ENCODE peak calls at places on chromosomes 2 and 18, in seven cellular contexts. J, N, G, M, R, F and H are unnamed samples.

GRCh38 chr18:21502661-21503060 is 97.8 kb downstream of the ESCO1 start:
- DNase-seq in J (no peak), N (no peak), G (no peak), M (no peak), R (no peak), F (no peak), H (no peak)

GRCh38 chr2:69149631-69150215 is 136.7 kb downstream of the ANTXR1 start:
- DNase-seq in J (no peak), N (no peak), G (peak), M (peak), R (no peak), F (peak), H (peak)

GRCh38 chr2:11498543-11499034 is 32.6 kb upstream of the E2F6 start:
- DNase-seq in J (no peak), N (peak), G (no peak), M (no peak), R (no peak), F (no peak), H (peak)

GRCh38 chr18:68429111-68429510 is 285.8 kb downstream of the TMX3 start:
- DNase-seq in J (no peak), N (no peak), G (no peak), M (no peak), R (no peak), F (no peak), H (no peak)

GRCh38 chr2:62306751-62307468 is 111.0 kb downstream of the B3GNT2 start:
- DNase-seq in J (peak), N (peak), G (peak), M (no peak), R (no peak), F (peak), H (no peak)

GRCh38 chr2:18247282-18248110 is 313.0 kb downstream of the RDH14 start:
- DNase-seq in J (no peak), N (no peak), G (no peak), M (no peak), R (no peak), F (no peak), H (no peak)

GRCh38 chr18:58493516-58494253 is 135.2 kb downstream of the ALPK2 start:
- DNase-seq in J (peak), N (peak), G (peak), M (peak), R (peak), F (peak), H (peak)

GRCh38 chr2:151347294-151347693 is 10.1 kb upstream of the TNFAIP6 start:
- DNase-seq in J (no peak), N (no peak), G (no peak), M (no peak), R (no peak), F (no peak), H (no peak)

GRCh38 chr18:12934454-12935071 is 13.2 kb upstream of the SEH1L start:
- DNase-seq in J (peak), N (peak), G (peak), M (peak), R (peak), F (peak), H (peak)

GRCh38 chr18:78984941-78985784 is 5.5 kb downstream of the SALL3 start:
- DNase-seq in J (peak), N (peak), G (no peak), M (peak), R (no peak), F (peak), H (no peak)

GRCh38 chr2:62309465-62310091 is 113.7 kb downstream of the B3GNT2 start:
- DNase-seq in J (no peak), N (peak), G (no peak), M (peak), R (peak), F (no peak), H (peak)

GRCh38 chr2:146579154-146579930 is 1265.5 kb upstream of the ACVR2A start:
- DNase-seq in J (peak), N (no peak), G (peak), M (no peak), R (no peak), F (no peak), H (no peak)

GRCh38 chr18:389658-390357 is 110.7 kb downstream of the COLEC12 start:
- DNase-seq in J (no peak), N (peak), G (peak), M (peak), R (no peak), F (peak), H (no peak)
- TF ChIP-seq CTCF in J (no peak), N (no peak), G (peak), M (no peak), R (no peak), F (peak), H (peak)

GRCh38 chr2:86441789-86442641 is 844 bp downstream of the KDM3A start:
- DNase-seq in J (peak), N (peak), G (peak), M (peak), R (peak), F (peak), H (peak)
- TF ChIP-seq CTCF in J (no peak), N (no peak), G (no peak), M (no peak), R (no peak), F (no peak), H (no peak)

DNA sequence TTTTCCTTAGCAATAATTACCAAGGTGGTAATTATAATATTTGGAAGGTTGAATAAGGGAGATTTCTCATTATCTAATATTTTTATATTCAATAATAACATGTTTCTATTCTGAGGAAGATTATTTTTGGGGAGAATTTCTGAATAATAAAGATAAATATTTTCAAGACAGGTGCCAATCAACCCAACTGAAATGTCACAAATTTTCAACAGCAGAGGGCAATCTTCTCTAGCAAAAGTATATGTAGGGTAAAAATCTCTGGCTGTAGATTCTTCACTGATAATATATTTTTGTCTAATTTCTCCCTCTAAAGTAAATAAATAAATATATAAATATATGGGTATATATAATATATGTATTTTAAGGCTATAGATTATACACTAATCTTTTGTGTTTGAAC is 1187.2 kb upstream of the CRIM1 start:
- DNase-seq in J (peak), N (no peak), G (no peak), M (peak), R (no peak), F (no peak), H (no peak)
- TF ChIP-seq CTCF in J (no peak), N (no peak), G (no peak), M (peak), R (no peak), F (peak), H (no peak)

GRCh38 chr2:72813841-72814240 is 12.0 kb downstream of the EXOC6B start:
- DNase-seq in J (peak), N (no peak), G (peak), M (no peak), R (no peak), F (no peak), H (no peak)
- TF ChIP-seq CTCF in J (no peak), N (no peak), G (no peak), M (no peak), R (no peak), F (no peak), H (no peak)

GRCh38 chr2:149040451-149040850 is 2.0 kb downstream of the LYPD6B start:
- DNase-seq in J (no peak), N (peak), G (no peak), M (peak), R (no peak), F (peak), H (peak)

GRCh38 chr2:149037851-149038250 is 648 bp upstream of the LYPD6B start:
- DNase-seq in J (peak), N (no peak), G (no peak), M (peak), R (no peak), F (peak), H (no peak)

GRCh38 chr2:149036507-149037293 is 1.8 kb upstream of the LYPD6B start:
- DNase-seq in J (no peak), N (no peak), G (no peak), M (no peak), R (no peak), F (no peak), H (no peak)

GRCh38 chr2:149039213-149039724 is 770 bp downstream of the LYPD6B start:
- DNase-seq in J (no peak), N (peak), G (no peak), M (no peak), R (no peak), F (no peak), H (no peak)

DNA sequence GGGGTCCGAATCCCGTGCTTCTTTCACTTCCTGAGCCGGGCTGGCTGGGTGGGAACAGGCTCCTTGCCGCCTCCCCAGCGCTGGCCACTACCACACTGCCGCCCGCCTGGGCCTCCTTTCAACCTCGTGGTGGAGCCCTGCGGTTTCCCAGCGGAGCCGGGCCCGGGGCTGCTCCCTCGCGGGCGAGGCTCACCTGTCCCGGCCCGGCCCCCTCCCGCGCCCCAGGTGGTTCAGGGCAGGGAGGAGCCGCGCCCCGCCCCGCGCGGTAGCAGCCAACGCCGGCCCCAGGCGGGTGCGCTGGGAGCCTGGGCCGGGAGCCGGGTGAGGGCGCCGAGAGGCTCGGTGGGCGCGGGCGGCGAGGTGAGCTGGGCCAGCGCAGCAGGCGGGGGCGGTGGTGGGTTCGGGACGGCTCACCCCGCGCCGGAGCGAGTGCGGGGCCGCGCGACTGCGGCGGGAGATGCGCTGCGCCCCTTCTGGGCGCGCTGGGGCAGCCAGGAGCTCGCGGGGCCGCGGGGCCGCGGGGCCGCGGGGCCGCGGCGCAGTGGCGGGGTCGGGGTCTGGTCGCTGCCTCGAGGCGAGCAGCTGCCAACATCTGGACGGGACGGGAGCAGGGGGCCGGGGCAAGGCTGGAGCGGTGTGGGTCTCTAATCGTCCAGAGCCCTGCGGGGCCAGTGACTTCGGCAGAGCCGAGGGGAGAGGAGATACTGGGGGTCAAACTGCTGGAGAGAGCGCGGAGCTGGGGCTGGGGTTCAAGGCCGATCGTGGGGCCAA is at the start of gene LYPD6B:
- DNase-seq in J (peak), N (peak), G (no peak), M (peak), R (no peak), F (peak), H (no peak)
- TF ChIP-seq CTCF in J (peak), N (peak), G (no peak), M (no peak), R (peak), F (no peak), H (no peak)

GRCh38 chr2:189574793-189575475 is 5.7 kb downstream of the SLC40A1 start:
- DNase-seq in J (no peak), N (no peak), G (no peak), M (no peak), R (no peak), F (no peak), H (no peak)

GRCh38 chr2:189566046-189566445 is 14.5 kb downstream of the SLC40A1 start:
- DNase-seq in J (no peak), N (no peak), G (no peak), M (no peak), R (no peak), F (no peak), H (no peak)

GRCh38 chr2:189570565-189570964 is 10.0 kb downstream of the SLC40A1 start:
- DNase-seq in J (no peak), N (no peak), G (peak), M (no peak), R (no peak), F (no peak), H (no peak)

DNA sequence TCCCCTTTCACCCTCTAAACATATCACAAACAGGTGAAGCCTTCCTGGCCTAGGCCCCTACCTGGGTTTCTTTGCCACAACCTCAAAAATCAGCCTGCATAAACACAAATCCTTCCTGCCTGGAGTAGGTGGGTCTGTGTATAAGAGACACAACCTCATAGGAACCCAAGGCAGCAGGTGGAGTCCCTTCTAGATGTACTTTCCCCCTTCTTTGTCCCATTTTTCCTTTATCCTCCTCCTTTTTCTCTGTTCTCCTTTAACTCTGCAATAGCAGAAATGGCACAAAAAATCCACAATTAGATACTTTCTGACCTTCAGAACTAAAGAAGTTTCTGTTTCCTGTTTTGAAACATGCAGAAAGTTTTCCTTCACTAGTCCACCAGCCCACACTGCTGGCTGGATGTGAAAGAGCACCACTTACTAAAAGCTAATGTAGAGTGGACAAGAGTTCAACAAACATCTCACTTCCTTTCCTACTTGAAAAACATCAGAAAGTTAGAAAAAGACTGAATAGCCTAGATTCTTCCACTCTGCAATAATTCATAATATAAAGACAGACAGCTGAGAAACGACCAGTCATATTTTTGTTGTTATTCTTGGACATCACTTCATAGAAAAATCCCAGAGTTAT is 11.2 kb downstream of the SLC40A1 start:
- DNase-seq in J (no peak), N (peak), G (peak), M (no peak), R (no peak), F (no peak), H (no peak)
- TF ChIP-seq CTCF in J (no peak), N (no peak), G (peak), M (no peak), R (no peak), F (no peak), H (no peak)

GRCh38 chr2:65380243-65380642 is 52.2 kb downstream of the SPRED2 start:
- DNase-seq in J (no peak), N (no peak), G (no peak), M (no peak), R (no peak), F (no peak), H (no peak)

GRCh38 chr2:65381607-65382032 is 50.8 kb downstream of the SPRED2 start:
- DNase-seq in J (no peak), N (no peak), G (no peak), M (no peak), R (no peak), F (no peak), H (no peak)

GRCh38 chr2:65383571-65384488 is 48.6 kb downstream of the SPRED2 start:
- DNase-seq in J (no peak), N (no peak), G (peak), M (no peak), R (no peak), F (peak), H (no peak)

GRCh38 chr2:65382776-65383357 is 49.5 kb downstream of the SPRED2 start:
- DNase-seq in J (peak), N (peak), G (peak), M (peak), R (peak), F (peak), H (peak)

DNA sequence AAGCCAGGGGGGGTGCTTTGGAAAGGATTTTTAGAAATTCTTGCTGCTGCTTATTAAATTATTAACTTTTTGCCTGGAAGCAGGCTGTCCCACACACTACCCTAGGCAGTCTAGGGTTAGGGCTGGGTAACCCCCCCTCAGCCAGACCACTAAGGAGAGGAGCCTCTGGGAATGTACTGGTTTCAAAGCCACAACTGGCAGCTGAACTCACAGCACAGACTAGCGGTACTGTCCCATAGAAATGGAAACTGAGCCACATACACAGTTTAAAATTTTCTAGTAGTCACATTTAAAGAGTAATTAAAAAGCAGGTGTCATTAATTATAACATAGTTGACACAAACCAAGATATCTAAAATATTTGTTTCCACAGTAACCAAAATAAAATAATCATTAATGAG is 50.1 kb downstream of the SPRED2 start:
- DNase-seq in J (no peak), N (no peak), G (no peak), M (no peak), R (no peak), F (no peak), H (no peak)
- TF ChIP-seq CTCF in J (no peak), N (no peak), G (no peak), M (no peak), R (no peak), F (no peak), H (no peak)

GRCh38 chr2:240560480-240561324 is 545 bp downstream of the DUSP28 start:
- DNase-seq in J (peak), N (peak), G (peak), M (peak), R (peak), F (peak), H (peak)
- TF ChIP-seq CTCF in J (no peak), N (no peak), G (peak), M (no peak), R (peak), F (peak), H (peak)

GRCh38 chr2:20643826-20644225 is 7.1 kb downstream of the HS1BP3 start:
- DNase-seq in J (no peak), N (no peak), G (no peak), M (no peak), R (no peak), F (no peak), H (no peak)

GRCh38 chr2:20643060-20643459 is 7.8 kb downstream of the HS1BP3 start:
- DNase-seq in J (no peak), N (no peak), G (no peak), M (no peak), R (no peak), F (no peak), H (no peak)

GRCh38 chr2:20641123-20641985 is 9.5 kb downstream of the HS1BP3 start:
- DNase-seq in J (peak), N (no peak), G (peak), M (no peak), R (no peak), F (no peak), H (no peak)

GRCh38 chr2:20640411-20641122 is 10.3 kb downstream of the HS1BP3 start:
- DNase-seq in J (no peak), N (no peak), G (no peak), M (no peak), R (no peak), F (no peak), H (no peak)

DNA sequence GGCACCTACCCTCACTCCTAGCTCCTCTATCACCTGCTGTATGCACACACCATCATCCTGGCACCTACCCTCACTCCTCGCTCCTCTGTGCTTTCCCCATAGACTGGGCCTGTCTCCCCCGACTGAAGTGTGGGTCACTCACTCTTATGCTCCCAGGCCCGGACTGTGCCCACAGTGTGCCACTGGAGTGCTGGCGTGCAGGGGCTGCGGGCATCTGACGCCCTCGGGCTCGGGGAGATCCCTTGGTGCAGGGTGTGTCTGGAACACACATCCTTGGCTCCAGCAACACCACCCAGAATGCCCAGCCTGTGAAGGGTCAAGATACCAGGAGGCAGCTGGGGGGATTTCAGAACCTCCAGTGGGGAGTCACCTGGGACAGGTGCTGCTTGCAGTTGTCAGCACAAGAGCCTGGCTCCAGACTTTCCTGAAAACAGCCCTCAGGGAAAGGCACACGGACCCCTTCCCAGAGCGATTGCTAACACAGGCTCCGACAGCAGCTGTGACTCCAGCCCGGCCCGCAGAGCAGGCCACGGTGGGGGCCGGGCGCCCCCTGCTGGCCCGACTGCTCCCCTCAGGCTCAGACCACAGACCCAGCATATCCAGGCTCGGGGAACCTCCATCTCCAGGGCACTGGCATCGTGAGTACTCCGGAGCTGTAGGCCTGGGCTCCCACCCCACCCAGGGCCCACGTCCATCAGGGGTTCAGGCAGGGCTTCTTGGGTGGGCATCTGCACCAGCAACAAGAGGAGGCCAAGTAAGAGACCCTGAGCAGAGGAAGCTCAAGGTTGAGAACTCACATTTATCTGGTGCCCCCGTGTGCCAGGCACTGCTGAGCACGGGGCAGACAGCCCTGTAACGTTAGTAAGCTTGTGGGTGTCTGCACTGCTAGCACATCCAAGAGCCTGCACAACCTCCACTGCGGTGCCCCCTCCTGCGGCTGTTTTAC is 8.6 kb downstream of the HS1BP3 start:
- DNase-seq in J (peak), N (peak), G (peak), M (peak), R (peak), F (peak), H (peak)
- TF ChIP-seq CTCF in J (peak), N (peak), G (peak), M (peak), R (peak), F (peak), H (peak)

GRCh38 chr2:132915812-132916211 is 245.8 kb upstream of the LYPD1 start:
- DNase-seq in J (no peak), N (no peak), G (no peak), M (no peak), R (no peak), F (no peak), H (no peak)

GRCh38 chr2:132916219-132916618 is 246.2 kb upstream of the LYPD1 start:
- DNase-seq in J (no peak), N (no peak), G (no peak), M (no peak), R (no peak), F (no peak), H (no peak)

GRCh38 chr2:132909427-132909826 is 239.4 kb upstream of the LYPD1 start:
- DNase-seq in J (no peak), N (no peak), G (peak), M (no peak), R (no peak), F (no peak), H (no peak)

GRCh38 chr2:132910432-132910831 is 240.4 kb upstream of the LYPD1 start:
- DNase-seq in J (no peak), N (no peak), G (no peak), M (no peak), R (no peak), F (no peak), H (no peak)

GRCh38 chr2:132911726-132912724 is 242.0 kb upstream of the LYPD1 start:
- DNase-seq in J (no peak), N (no peak), G (peak), M (peak), R (no peak), F (peak), H (peak)
- TF ChIP-seq CTCF in J (no peak), N (peak), G (peak), M (peak), R (no peak), F (peak), H (peak)